ENCODE peak calls at places on chromosomes 2 and 18, in eight cellular contexts. C is HFFc6; X is mesothelial cell of epicardium; O is left ventricle myocardium inferior; T is cardiac fibroblast; K is CD4-positive, alpha-beta T cell; U is pancreas; J is AG04450. D is an unnamed sample.

GRCh38 chr2:204110250-204111183 is 174.0 kb downstream of the ICOS start:
- DNase-seq in K (peak), X (no peak), U (no peak), C (peak), J (no peak), O (no peak), T (peak), D (no peak)

GRCh38 chr18:46169464-46169941 is 65.3 kb downstream of the HAUS1 start:
- DNase-seq in T (peak), O (no peak), C (peak), J (peak), X (no peak), K (no peak), U (no peak), D (no peak)

GRCh38 chr2:16652296-16653082 is 13.1 kb downstream of the CYRIA start:
- DNase-seq in C (no peak), J (no peak), T (peak), O (no peak), U (no peak), K (no peak), X (no peak), D (no peak)

GRCh38 chr2:201923436-201923975 is 110.1 kb upstream of the FZD7 start:
- DNase-seq in U (no peak), J (no peak), T (no peak), O (no peak), C (no peak), X (no peak), K (no peak), D (no peak)

GRCh38 chr2:192087398-192087958 is 107.3 kb downstream of the TMEFF2 start:
- DNase-seq in J (no peak), C (no peak), T (no peak), K (no peak), O (no peak), U (no peak), X (no peak), D (no peak)

GRCh38 chr2:113282747-113283533 is 4.2 kb upstream of the PAX8 start:
- DNase-seq in U (peak), T (peak), J (no peak), O (peak), C (no peak), X (no peak), K (no peak), D (no peak)

GRCh38 chr2:173196080-173196479 is 120.4 kb downstream of the MAP3K20 start:
- DNase-seq in C (no peak), X (no peak), U (no peak), T (no peak), K (no peak), J (no peak), O (no peak), D (no peak)

GRCh38 chr2:3656762-3657691 is 973 bp upstream of the ALLC start:
- DNase-seq in C (no peak), J (peak), K (no peak), X (no peak), U (no peak), O (no peak), T (no peak), D (no peak)

GRCh38 chr2:158194229-158194628 is 92.6 kb downstream of the UPP2 start:
- DNase-seq in J (no peak), K (no peak), U (no peak), C (no peak), T (no peak), O (no peak), X (no peak), D (no peak)

GRCh38 chr2:84647267-84647666 is 131.0 kb downstream of the DNAH6 start:
- DNase-seq in K (no peak), C (no peak), X (no peak), J (no peak), T (no peak), O (no peak), U (no peak), D (no peak)

GRCh38 chr2:112967023-112967422 is 10.8 kb upstream of the IL36G start:
- DNase-seq in J (no peak), K (no peak), U (no peak), X (no peak), O (no peak), C (no peak), T (no peak), D (no peak)

GRCh38 chr18:79361766-79362522 is 33.8 kb upstream of the NFATC1 start:
- DNase-seq in O (no peak), U (no peak), C (peak), X (no peak), J (peak), T (no peak), K (no peak), D (no peak)

GRCh38 chr2:383173-383572 is 95.3 kb upstream of the ALKAL2 start:
- DNase-seq in K (no peak), X (no peak), U (no peak), C (no peak), O (no peak), T (no peak), J (no peak), D (peak)

GRCh38 chr18:27808678-27809077 is 368.3 kb downstream of the CDH2 start:
- DNase-seq in O (no peak), K (no peak), J (no peak), T (no peak), U (no peak), X (no peak), C (peak), D (no peak)

GRCh38 chr2:158214431-158214830 is 112.8 kb downstream of the UPP2 start:
- DNase-seq in J (no peak), X (no peak), O (no peak), K (no peak), U (peak), C (no peak), T (no peak), D (no peak)

GRCh38 chr2:27078267-27079194 is at the start of gene EMILIN1:
- DNase-seq in T (peak), J (peak), X (peak), C (peak), K (no peak), O (peak), U (peak), D (peak)

GRCh38 chr2:208001924-208002323 is 23.4 kb downstream of the PLEKHM3 start:
- DNase-seq in U (no peak), T (no peak), J (no peak), K (no peak), C (no peak), X (no peak), O (no peak), D (no peak)

GRCh38 chr2:31193066-31193396 is 24.3 kb downstream of the CAPN14 start:
- DNase-seq in J (no peak), X (no peak), C (no peak), K (no peak), U (no peak), T (no peak), O (no peak), D (no peak)
- TF ChIP-seq CTCF in J (no peak), X (no peak), C (no peak), K (no peak), U (no peak), T (no peak), O (no peak), D (no peak)

GRCh38 chr2:182048621-182049020 is 63.0 kb downstream of the PPP1R1C start:
- DNase-seq in J (no peak), X (no peak), C (no peak), O (no peak), U (no peak), T (no peak), K (no peak), D (no peak)

GRCh38 chr2:182048088-182048487 is 62.4 kb downstream of the PPP1R1C start:
- DNase-seq in X (no peak), U (no peak), O (no peak), C (no peak), J (no peak), K (no peak), T (no peak), D (no peak)

GRCh38 chr2:182050333-182050855 is 64.7 kb downstream of the PPP1R1C start:
- DNase-seq in U (no peak), O (no peak), K (no peak), C (no peak), X (no peak), T (no peak), J (no peak), D (no peak)

GRCh38 chr2:182049330-182049729 is 63.7 kb downstream of the PPP1R1C start:
- DNase-seq in U (no peak), O (no peak), K (no peak), C (no peak), X (no peak), T (no peak), J (no peak), D (no peak)

DNA sequence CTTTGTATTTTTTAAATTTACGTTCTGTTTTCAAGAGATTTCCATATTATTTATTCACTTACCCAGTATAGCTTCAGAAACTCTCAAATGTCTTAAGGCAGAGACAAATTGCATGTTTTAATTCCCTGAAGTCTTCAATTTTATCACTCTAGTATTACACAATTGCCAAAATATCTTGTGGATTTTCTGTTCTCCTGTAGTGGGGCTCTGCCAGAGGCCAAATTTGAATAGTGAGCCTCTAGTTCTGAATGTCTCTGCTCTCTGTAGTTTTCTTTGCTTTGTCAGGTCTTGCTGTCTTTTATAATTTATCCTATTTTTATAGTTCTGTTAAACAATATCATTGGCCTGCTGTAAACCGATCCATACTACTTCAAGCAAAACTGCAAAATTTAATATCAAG is 64.1 kb downstream of the PPP1R1C start:
- DNase-seq in K (no peak), J (no peak), U (no peak), C (no peak), X (no peak), O (no peak), T (peak), D (no peak)
- TF ChIP-seq CTCF in K (no peak), J (no peak), U (no peak), C (no peak), X (no peak), O (no peak), T (no peak), D (no peak)

GRCh38 chr2:177983183-177983788 is 89.3 kb downstream of the PDE11A start:
- DNase-seq in O (no peak), X (no peak), C (peak), T (peak), K (no peak), U (peak), J (peak), D (peak)
- TF ChIP-seq CTCF in O (peak), X (peak), C (peak), T (peak), K (peak), U (peak), J (peak), D (peak)

DNA sequence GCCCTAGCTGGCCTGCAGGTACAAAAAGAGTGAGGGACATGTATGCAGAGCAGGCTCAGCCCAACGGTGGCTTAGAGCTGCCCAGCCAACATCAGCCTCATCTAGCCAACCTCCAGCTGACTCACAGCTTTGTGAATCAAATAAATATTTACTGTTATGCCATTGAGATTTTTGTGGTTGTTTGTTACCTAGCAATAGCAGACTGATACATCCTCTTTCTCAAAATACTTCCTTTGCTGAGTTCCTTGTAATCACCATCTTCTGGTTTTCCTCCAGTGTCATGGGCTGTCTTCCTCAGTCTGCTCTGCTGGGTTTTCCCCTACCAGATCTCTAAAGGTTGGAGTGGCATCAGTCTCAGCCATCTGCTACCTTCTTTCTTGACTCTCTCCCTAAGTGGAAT is 126.6 kb upstream of the SLC1A4 start:
- DNase-seq in C (peak), O (no peak), K (no peak), U (no peak), J (no peak), T (no peak), X (no peak), D (no peak)
- TF ChIP-seq CTCF in C (no peak), O (no peak), K (no peak), U (no peak), J (no peak), T (no peak), X (no peak), D (no peak)

GRCh38 chr2:100666996-100667395 is 104.2 kb downstream of the PDCL3 start:
- DNase-seq in J (no peak), K (no peak), C (no peak), X (no peak), T (no peak), O (no peak), U (no peak), D (no peak)

GRCh38 chr2:100667801-100668200 is 105.0 kb downstream of the PDCL3 start:
- DNase-seq in J (no peak), K (no peak), X (no peak), O (no peak), U (no peak), T (no peak), C (no peak), D (no peak)

GRCh38 chr2:100673691-100674485 is 111.1 kb downstream of the PDCL3 start:
- DNase-seq in K (no peak), U (no peak), X (no peak), C (no peak), J (no peak), O (no peak), T (no peak), D (no peak)

GRCh38 chr2:100673115-100673514 is 110.3 kb downstream of the PDCL3 start:
- DNase-seq in C (no peak), T (no peak), K (no peak), O (no peak), J (no peak), U (no peak), X (no peak), D (no peak)

DNA sequence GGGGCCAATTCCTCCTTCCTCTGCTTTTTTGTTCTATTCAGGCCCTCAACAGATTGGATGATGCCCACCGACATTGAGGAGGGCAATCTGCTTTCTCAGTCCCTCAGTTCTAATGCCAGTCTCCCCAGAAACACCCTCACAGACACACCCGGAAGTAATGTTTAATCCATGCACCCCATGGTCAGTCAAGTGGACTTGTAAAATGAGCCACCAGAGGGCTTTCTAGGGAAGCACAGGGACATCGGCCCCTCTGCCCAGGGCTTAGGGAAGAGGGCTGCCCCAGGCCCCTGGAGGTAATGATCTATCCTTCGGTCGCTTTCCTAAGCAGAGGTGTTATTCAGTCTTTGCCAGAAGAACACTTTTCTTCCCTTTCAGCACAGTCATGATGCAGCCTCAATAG is 107.4 kb downstream of the PDCL3 start:
- DNase-seq in K (no peak), J (no peak), X (no peak), C (no peak), O (no peak), T (no peak), U (no peak), D (no peak)
- TF ChIP-seq CTCF in K (no peak), J (no peak), X (no peak), C (no peak), O (no peak), T (no peak), U (no peak), D (peak)

GRCh38 chr2:70904371-70905216 is 31.1 kb upstream of the ATP6V1B1 start:
- DNase-seq in C (no peak), U (no peak), T (no peak), J (no peak), O (no peak), X (no peak), K (no peak), D (no peak)

GRCh38 chr2:70903171-70903570 is 32.5 kb upstream of the ATP6V1B1 start:
- DNase-seq in U (no peak), K (no peak), T (no peak), O (no peak), J (no peak), C (no peak), X (no peak), D (no peak)

GRCh38 chr2:70905443-70905842 is 30.3 kb upstream of the ATP6V1B1 start:
- DNase-seq in J (no peak), U (no peak), X (no peak), C (no peak), O (no peak), K (no peak), T (no peak), D (no peak)

GRCh38 chr2:70902579-70902978 is 33.1 kb upstream of the ATP6V1B1 start:
- DNase-seq in J (no peak), X (no peak), C (no peak), O (no peak), U (no peak), T (no peak), K (no peak), D (no peak)

GRCh38 chr2:70903641-70904340 is 31.9 kb upstream of the ATP6V1B1 start:
- DNase-seq in C (no peak), U (no peak), T (no peak), J (no peak), X (no peak), O (no peak), K (no peak), D (no peak)
- TF ChIP-seq CTCF in C (no peak), U (no peak), T (no peak), J (no peak), X (no peak), O (no peak), K (no peak), D (no peak)

GRCh38 chr2:206962966-206963365 is 23.6 kb downstream of the CPO start:
- DNase-seq in J (no peak), T (no peak), U (peak), X (no peak), O (no peak), K (no peak), C (no peak), D (no peak)
- TF ChIP-seq CTCF in J (no peak), T (no peak), U (no peak), X (no peak), O (no peak), K (no peak), C (no peak), D (no peak)

GRCh38 chr2:148746973-148747372 is 102.4 kb downstream of the EPC2 start:
- DNase-seq in J (no peak), C (no peak), K (no peak), O (no peak), X (no peak), U (no peak), T (no peak), D (no peak)
- TF ChIP-seq CTCF in J (no peak), C (no peak), K (no peak), O (no peak), X (no peak), U (no peak), T (no peak), D (no peak)

DNA sequence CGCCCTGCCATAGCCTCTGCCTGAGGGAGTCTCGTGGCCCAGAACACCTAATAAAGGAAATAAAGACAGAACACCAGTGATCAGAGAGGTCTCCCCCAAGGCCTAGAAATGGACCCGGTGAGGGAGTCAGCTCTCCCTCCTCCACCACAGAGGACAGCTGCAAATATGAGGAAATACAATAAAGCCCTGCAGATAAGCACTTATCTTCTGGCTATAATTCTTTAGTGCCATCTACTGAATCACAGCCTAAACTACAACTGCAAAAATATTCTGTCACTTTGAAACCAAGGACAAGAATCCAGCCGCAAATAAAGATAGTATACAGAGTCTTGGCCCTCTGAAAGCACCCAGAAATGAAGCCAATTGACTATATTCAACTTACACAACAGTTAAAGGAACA is 42.4 kb upstream of the TACR1 start:
- DNase-seq in J (no peak), O (no peak), U (no peak), X (no peak), C (peak), K (no peak), T (peak), D (no peak)
- TF ChIP-seq CTCF in J (peak), O (no peak), U (no peak), X (no peak), C (peak), K (no peak), T (peak), D (peak)

GRCh38 chr2:9843229-9844035 is at the start of gene TAF1B:
- DNase-seq in U (peak), O (peak), J (peak), T (peak), X (peak), K (peak), C (peak), D (peak)
- TF ChIP-seq CTCF in U (no peak), O (peak), J (peak), T (peak), X (no peak), K (no peak), C (peak), D (peak)